ENCODE peak calls at places on chromosomes 13 and 19, in five cellular contexts. One of them, this sample, is unnamed.

GRCh38 chr19:33186835-33187540 is 7.1 kb upstream of the LRP3 start:
- DNase-seq in stomach: no peak
- DNase-seq in ovary: no peak
- DNase-seq in IMR-90: no peak
- DNase-seq in adrenal gland: no peak
- DNase-seq in this sample: no peak

GRCh38 chr13:62193919-62194318 is 778.3 kb upstream of the PCDH20 start:
- DNase-seq in adrenal gland: no peak
- DNase-seq in stomach: no peak
- DNase-seq in IMR-90: no peak
- DNase-seq in ovary: no peak
- DNase-seq in this sample: no peak

GRCh38 chr19:19406878-19407639 is 1.6 kb downstream of the GATAD2A start:
- DNase-seq in adrenal gland: peak; percentile 51
- DNase-seq in stomach: peak; percentile 59
- DNase-seq in IMR-90: peak; percentile 45
- DNase-seq in ovary: no peak
- DNase-seq in this sample: no peak

GRCh38 chr13:99734013-99734693 is 232.9 kb downstream of the TM9SF2 start:
- DNase-seq in stomach: no peak
- DNase-seq in ovary: no peak
- DNase-seq in adrenal gland: no peak
- DNase-seq in IMR-90: no peak
- DNase-seq in this sample: peak; percentile 4

GRCh38 chr13:24622481-24622880 is 57.7 kb upstream of the ATP12A start:
- DNase-seq in ovary: no peak
- DNase-seq in stomach: no peak
- DNase-seq in IMR-90: no peak
- DNase-seq in adrenal gland: no peak
- DNase-seq in this sample: no peak

GRCh38 chr19:50425581-50425980 is 6.8 kb downstream of the SPIB start:
- DNase-seq in IMR-90: no peak
- DNase-seq in stomach: no peak
- DNase-seq in ovary: no peak
- DNase-seq in adrenal gland: no peak
- DNase-seq in this sample: no peak

GRCh38 chr13:97194473-97194872 is 27.7 kb upstream of the MBNL2 start:
- DNase-seq in IMR-90: peak; percentile 78
- DNase-seq in stomach: no peak
- DNase-seq in adrenal gland: no peak
- DNase-seq in ovary: no peak
- DNase-seq in this sample: no peak

GRCh38 chr19:45505151-45505995 is 1.9 kb upstream of the VASP start:
- DNase-seq in stomach: no peak
- DNase-seq in ovary: no peak
- DNase-seq in IMR-90: peak; percentile 58
- DNase-seq in adrenal gland: no peak
- DNase-seq in this sample: no peak

GRCh38 chr19:34508540-34508939 is 27.0 kb downstream of the WTIP start:
- DNase-seq in stomach: no peak
- DNase-seq in ovary: no peak
- DNase-seq in adrenal gland: no peak
- DNase-seq in IMR-90: no peak
- DNase-seq in this sample: peak; percentile 64

GRCh38 chr19:20367811-20368294 is 197.7 kb downstream of the ZNF737 start:
- DNase-seq in ovary: no peak
- DNase-seq in adrenal gland: no peak
- DNase-seq in IMR-90: no peak
- DNase-seq in stomach: peak; percentile 40
- DNase-seq in this sample: no peak

GRCh38 chr13:110333837-110334236 is 26.8 kb downstream of the COL4A2 start:
- DNase-seq in stomach: no peak
- DNase-seq in IMR-90: no peak
- DNase-seq in ovary: no peak
- DNase-seq in adrenal gland: no peak
- DNase-seq in this sample: no peak

GRCh38 chr13:35712907-35713685 is 236.6 kb upstream of the MAB21L1 start:
- DNase-seq in adrenal gland: no peak
- DNase-seq in IMR-90: peak; percentile 71
- DNase-seq in stomach: no peak
- DNase-seq in ovary: no peak
- DNase-seq in this sample: no peak

GRCh38 chr13:33910267-33910666 is 92.3 kb downstream of the RFC3 start:
- DNase-seq in stomach: no peak
- DNase-seq in ovary: no peak
- DNase-seq in adrenal gland: no peak
- DNase-seq in IMR-90: no peak
- DNase-seq in this sample: no peak

GRCh38 chr19:14139944-14140343 is 3.6 kb upstream of the ASF1B start:
- DNase-seq in adrenal gland: peak; percentile 60
- DNase-seq in IMR-90: no peak
- DNase-seq in ovary: no peak
- DNase-seq in stomach: no peak
- DNase-seq in this sample: peak; percentile 47

GRCh38 chr13:88196106-88196505 is 524.9 kb downstream of the SLITRK5 start:
- DNase-seq in IMR-90: no peak
- DNase-seq in stomach: no peak
- DNase-seq in ovary: no peak
- DNase-seq in adrenal gland: no peak
- DNase-seq in this sample: no peak

DNA sequence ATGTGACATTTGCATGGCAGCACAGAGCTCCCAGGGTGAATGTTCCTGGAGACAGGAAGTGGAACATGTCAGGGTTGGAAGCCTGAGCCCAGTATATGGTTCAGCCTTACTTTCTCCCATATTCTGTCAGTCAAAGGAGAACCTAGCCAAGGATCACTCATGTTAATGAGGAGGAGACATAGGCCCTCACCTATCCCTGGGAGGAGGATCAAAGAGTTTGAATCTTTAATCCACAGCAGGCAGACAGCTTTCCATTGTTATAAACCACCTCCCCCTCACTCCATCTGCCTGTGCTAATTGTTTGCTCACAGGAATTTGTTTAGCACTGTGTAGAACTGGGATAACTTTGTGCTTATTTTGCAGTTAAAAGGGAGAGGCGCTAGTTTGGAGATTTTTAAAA is 1069.1 kb downstream of the EFNB2 start:
- DNase-seq in adrenal gland: no peak
- DNase-seq in stomach: no peak
- DNase-seq in IMR-90: no peak
- DNase-seq in ovary: no peak
- DNase-seq in this sample: no peak
- H3K4me3 ChIP-seq in adrenal gland: no peak overlapping the region
- H3K4me3 ChIP-seq in stomach: no peak overlapping the region
- H3K4me3 ChIP-seq in IMR-90: no peak overlapping the region
- H3K4me3 ChIP-seq in ovary: no peak overlapping the region
- H3K4me3 ChIP-seq in this sample: no peak overlapping the region

GRCh38 chr19:2320939-2321338 is 7.4 kb downstream of the LSM7 start:
- DNase-seq in stomach: no peak
- DNase-seq in ovary: no peak
- DNase-seq in adrenal gland: no peak
- DNase-seq in IMR-90: no peak
- DNase-seq in this sample: no peak
- TF ChIP-seq POLR2A in stomach: no peak
- TF ChIP-seq POLR2A in ovary: no peak
- TF ChIP-seq POLR2A in adrenal gland: no peak
- TF ChIP-seq POLR2A in IMR-90: no peak
- TF ChIP-seq POLR2A in this sample: no peak

GRCh38 chr13:28022848-28023518 is 34.5 kb upstream of the URAD start:
- DNase-seq in ovary: no peak
- DNase-seq in IMR-90: peak; percentile 46
- DNase-seq in adrenal gland: no peak
- DNase-seq in stomach: no peak
- DNase-seq in this sample: no peak
- H3K4me3 ChIP-seq in ovary: no peak overlapping the region
- H3K4me3 ChIP-seq in IMR-90: no peak overlapping the region
- H3K4me3 ChIP-seq in adrenal gland: no peak overlapping the region
- H3K4me3 ChIP-seq in stomach: no peak overlapping the region
- H3K4me3 ChIP-seq in this sample: no peak overlapping the region

DNA sequence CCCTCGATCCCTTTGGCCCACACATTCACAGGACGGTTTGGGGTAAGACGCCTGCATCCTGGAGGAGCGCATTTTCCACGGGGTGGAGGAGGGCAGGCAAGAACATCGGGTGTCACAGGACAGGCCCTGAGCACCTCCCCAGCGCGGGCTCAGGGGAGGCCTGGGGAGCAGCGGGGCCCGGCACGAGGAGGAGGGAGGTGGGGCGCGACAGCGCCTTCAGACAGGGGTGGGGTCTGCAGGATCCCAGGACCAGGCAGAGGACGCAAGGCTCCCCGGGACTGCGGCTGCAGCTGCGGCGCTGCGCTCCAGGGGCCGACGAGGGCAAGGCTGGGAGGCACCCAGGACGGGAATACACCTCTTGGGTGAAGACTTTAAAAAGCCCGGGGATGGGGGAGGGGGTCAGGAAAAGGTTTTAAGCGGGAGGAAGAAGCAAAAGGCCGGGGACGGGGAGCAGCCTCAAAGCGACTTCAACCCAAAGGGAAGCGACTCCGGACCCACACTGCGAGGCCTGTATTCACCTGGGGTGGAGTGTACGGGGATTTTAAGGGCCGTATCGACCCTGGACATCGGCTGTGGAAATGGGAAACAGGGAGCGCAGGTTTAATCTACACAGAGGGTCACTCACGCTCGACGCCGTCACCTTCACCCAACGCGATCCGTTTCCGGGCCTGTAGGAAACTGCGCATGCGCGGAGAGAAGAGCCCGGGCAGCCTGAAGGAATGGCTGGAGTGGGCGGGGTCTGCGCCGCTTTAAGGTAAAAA is at the start of gene ZNF415:
- DNase-seq in stomach: peak; percentile 81
- DNase-seq in IMR-90: peak; percentile 67
- DNase-seq in adrenal gland: peak; percentile 85
- DNase-seq in ovary: peak; percentile 86
- DNase-seq in this sample: peak; percentile 91
- TF ChIP-seq POLR2A in stomach: no peak
- TF ChIP-seq POLR2A in IMR-90: no peak
- TF ChIP-seq POLR2A in adrenal gland: no peak
- TF ChIP-seq POLR2A in ovary: no peak
- TF ChIP-seq POLR2A in this sample: no peak

GRCh38 chr19:21568816-21569496 is 63.6 kb downstream of the ZNF429 start:
- DNase-seq in IMR-90: peak; percentile 94
- DNase-seq in adrenal gland: peak; percentile 92
- DNase-seq in stomach: peak; percentile 83
- DNase-seq in ovary: peak; percentile 92
- DNase-seq in this sample: peak; percentile 74

GRCh38 chr19:21574607-21575006 is 69.2 kb downstream of the ZNF429 start:
- DNase-seq in adrenal gland: no peak
- DNase-seq in IMR-90: no peak
- DNase-seq in stomach: no peak
- DNase-seq in ovary: no peak
- DNase-seq in this sample: no peak

GRCh38 chr19:21566073-21566472 is 60.7 kb downstream of the ZNF429 start:
- DNase-seq in IMR-90: no peak
- DNase-seq in ovary: no peak
- DNase-seq in adrenal gland: no peak
- DNase-seq in stomach: no peak
- DNase-seq in this sample: no peak

GRCh38 chr19:21571316-21571715 is 65.9 kb downstream of the ZNF429 start:
- DNase-seq in ovary: no peak
- DNase-seq in stomach: no peak
- DNase-seq in IMR-90: no peak
- DNase-seq in adrenal gland: no peak
- DNase-seq in this sample: no peak

GRCh38 chr19:21569497-21569870 is 64.1 kb downstream of the ZNF429 start:
- DNase-seq in stomach: no peak
- DNase-seq in adrenal gland: peak; percentile 40
- DNase-seq in IMR-90: no peak
- DNase-seq in ovary: peak; percentile 39
- DNase-seq in this sample: no peak
- H3K4me3 ChIP-seq in stomach: peak overlapping the region; percentile 53
- H3K4me3 ChIP-seq in adrenal gland: peak overlapping the region; percentile 10
- H3K4me3 ChIP-seq in IMR-90: peak overlapping the region; percentile 31
- H3K4me3 ChIP-seq in ovary: peak overlapping the region; percentile 17
- H3K4me3 ChIP-seq in this sample: no peak overlapping the region

GRCh38 chr19:15634105-15634504 is 6.6 kb upstream of the CYP4F3 start:
- DNase-seq in adrenal gland: no peak
- DNase-seq in stomach: no peak
- DNase-seq in IMR-90: no peak
- DNase-seq in ovary: no peak
- DNase-seq in this sample: no peak
- TF ChIP-seq POLR2A in adrenal gland: no peak
- TF ChIP-seq POLR2A in stomach: no peak
- TF ChIP-seq POLR2A in IMR-90: no peak
- TF ChIP-seq POLR2A in ovary: no peak
- TF ChIP-seq POLR2A in this sample: no peak

DNA sequence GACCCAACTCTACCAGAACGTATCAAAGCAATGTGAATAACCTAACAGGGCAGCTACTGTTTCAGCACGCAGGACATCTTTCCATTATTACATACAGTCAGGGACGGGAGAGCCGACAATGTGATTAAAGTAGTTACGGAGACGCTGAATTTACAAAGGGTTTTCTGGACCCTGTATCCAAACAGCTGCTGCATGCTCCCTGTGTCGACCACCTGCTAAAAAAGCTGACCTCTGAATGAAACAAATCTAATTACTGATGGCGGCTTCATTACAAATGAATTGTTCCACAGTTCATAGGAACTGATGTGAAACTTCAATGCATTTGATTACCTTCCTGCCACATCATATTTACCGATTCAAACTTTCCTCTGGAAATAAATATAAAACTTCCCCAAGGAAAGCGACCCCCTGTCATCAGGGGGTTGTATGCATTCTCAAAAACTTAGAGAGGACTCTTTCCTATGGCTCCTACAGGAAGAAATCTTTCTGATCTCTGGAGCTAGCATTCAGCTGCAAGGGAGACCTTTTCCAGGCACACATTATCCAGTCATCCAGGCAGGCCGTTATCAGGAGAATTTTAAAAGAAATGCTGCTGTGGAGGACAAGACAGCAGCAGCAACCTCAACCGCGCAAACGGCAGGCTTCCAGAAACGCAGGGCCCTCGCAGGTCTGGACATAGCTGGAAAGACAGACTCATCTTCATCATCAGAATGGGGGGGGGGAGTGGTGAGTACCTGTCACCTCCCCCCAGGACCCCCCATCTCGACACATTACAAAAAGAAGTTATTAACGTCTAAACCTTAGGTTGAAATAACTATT is 3.1 kb downstream of the EFNB2 start:
- DNase-seq in IMR-90: peak; percentile 32
- DNase-seq in adrenal gland: no peak
- DNase-seq in ovary: no peak
- DNase-seq in stomach: no peak
- DNase-seq in this sample: no peak
- H3K4me3 ChIP-seq in IMR-90: peak overlapping the region; percentile 14
- H3K4me3 ChIP-seq in adrenal gland: peak overlapping the region; percentile 3
- H3K4me3 ChIP-seq in ovary: peak overlapping the region; percentile 56
- H3K4me3 ChIP-seq in stomach: peak overlapping the region; percentile 72
- H3K4me3 ChIP-seq in this sample: no peak overlapping the region